ENCODE peak calls at places on chromosomes 2 and 18, in nine cellular contexts. B is colonic mucosa, J is uterus, P is psoas muscle, I is neural progenitor cell, T is small intestine, G is endothelial cell of umbilical vein, S is neuronal stem cell, F is left ventricle myocardium inferior. N is an unnamed sample.

GRCh38 chr18:36441872-36442271 is 144.4 kb downstream of the FHOD3 start:
- DNase-seq in P (no peak), S (no peak), I (no peak), T (no peak), J (no peak), F (no peak), G (peak; percentile 34), B (no peak), N (no peak)

GRCh38 chr18:58557013-58557435 is 71.9 kb downstream of the ALPK2 start:
- DNase-seq in F (peak; percentile 63), J (no peak), I (no peak), P (peak; percentile 55), B (no peak), T (no peak), G (no peak), S (no peak), N (no peak)

GRCh38 chr2:131445896-131446295 is 30.0 kb upstream of the TUBA3D start:
- DNase-seq in S (no peak), B (no peak), J (no peak), P (no peak), T (no peak), F (no peak), G (no peak), I (no peak), N (no peak)

GRCh38 chr2:98768765-98769476 is 38.0 kb upstream of the MGAT4A start:
- DNase-seq in J (no peak), P (no peak), T (no peak), G (peak; percentile 83), S (no peak), I (no peak), F (no peak), B (no peak), N (no peak)

GRCh38 chr2:24793752-24794477 is 690 bp downstream of the CENPO start:
- DNase-seq in G (peak; percentile 68), P (no peak), F (no peak), T (peak; percentile 12), S (peak; percentile 49), I (peak; percentile 78), B (peak; percentile 35), J (no peak), N (no peak)

GRCh38 chr2:233692648-233693047 is at the start of gene UGT1A6:
- DNase-seq in T (peak; percentile 56), G (no peak), B (no peak), F (no peak), S (no peak), I (no peak), P (no peak), J (no peak), N (no peak)

GRCh38 chr2:36290306-36290705 is 65.3 kb upstream of the CRIM1 start:
- DNase-seq in J (no peak), B (no peak), F (no peak), P (no peak), S (no peak), T (no peak), I (no peak), G (no peak), N (no peak)

GRCh38 chr18:79353238-79353637 is 42.5 kb upstream of the NFATC1 start:
- DNase-seq in S (no peak), I (peak; percentile 53), T (no peak), F (no peak), P (no peak), J (no peak), B (no peak), G (no peak), N (no peak)

GRCh38 chr2:70516596-70516995 is 37.0 kb downstream of the TGFA start:
- DNase-seq in I (no peak), P (no peak), F (no peak), T (no peak), G (no peak), J (no peak), B (no peak), S (no peak), N (no peak)

GRCh38 chr2:230819433-230819832 is 45.3 kb upstream of the ITM2C start:
- DNase-seq in T (no peak), B (no peak), S (no peak), J (no peak), F (no peak), P (no peak), I (no peak), G (no peak), N (no peak)

GRCh38 chr2:230811508-230811907 is 53.2 kb upstream of the ITM2C start:
- DNase-seq in T (no peak), I (no peak), S (no peak), B (no peak), G (no peak), J (no peak), F (no peak), P (no peak), N (no peak)

GRCh38 chr2:230812041-230812440 is 52.7 kb upstream of the ITM2C start:
- DNase-seq in P (no peak), S (no peak), T (no peak), G (no peak), B (no peak), F (no peak), I (no peak), J (no peak), N (no peak)

GRCh38 chr2:230816735-230817134 is 48.0 kb upstream of the ITM2C start:
- DNase-seq in P (no peak), G (no peak), J (no peak), T (no peak), B (no peak), F (peak; percentile 35), I (no peak), S (no peak), N (no peak)

DNA sequence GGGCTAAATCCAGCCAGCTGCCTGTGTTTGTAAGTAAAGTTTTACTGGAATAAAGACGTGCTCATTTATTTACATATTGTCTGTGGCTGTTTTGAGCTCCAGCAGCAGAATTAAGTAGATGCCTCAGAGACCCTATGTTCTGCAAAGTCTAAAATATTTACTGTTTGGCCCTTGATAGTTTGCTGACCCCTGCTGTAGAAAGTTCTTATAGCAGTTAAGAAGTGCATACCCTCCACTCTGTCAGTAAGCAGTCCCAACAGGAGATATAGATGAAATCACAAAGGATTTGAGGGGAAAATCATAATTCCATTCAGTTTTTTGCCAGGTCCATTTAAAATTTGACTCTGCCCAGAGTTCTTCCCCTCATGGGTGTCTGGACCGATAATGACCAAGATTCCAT is 50.1 kb upstream of the ITM2C start:
- DNase-seq in G (peak; percentile 35), J (no peak), F (no peak), P (no peak), T (no peak), S (no peak), B (no peak), I (peak; percentile 22), N (no peak)
- H3K36me3 ChIP-seq in G (peaks cover 21% of the 10 kb centered on the region), J (no peaks in the 10 kb centered on the region), F (peaks cover 68% of the 10 kb centered on the region), P (peaks cover 11% of the 10 kb centered on the region), T (peaks cover 17% of the 10 kb centered on the region), S (peaks cover 18% of the 10 kb centered on the region), B (peaks cover 10% of the 10 kb centered on the region), I (no peaks in the 10 kb centered on the region), N (peaks cover 38% of the 10 kb centered on the region)

DNA sequence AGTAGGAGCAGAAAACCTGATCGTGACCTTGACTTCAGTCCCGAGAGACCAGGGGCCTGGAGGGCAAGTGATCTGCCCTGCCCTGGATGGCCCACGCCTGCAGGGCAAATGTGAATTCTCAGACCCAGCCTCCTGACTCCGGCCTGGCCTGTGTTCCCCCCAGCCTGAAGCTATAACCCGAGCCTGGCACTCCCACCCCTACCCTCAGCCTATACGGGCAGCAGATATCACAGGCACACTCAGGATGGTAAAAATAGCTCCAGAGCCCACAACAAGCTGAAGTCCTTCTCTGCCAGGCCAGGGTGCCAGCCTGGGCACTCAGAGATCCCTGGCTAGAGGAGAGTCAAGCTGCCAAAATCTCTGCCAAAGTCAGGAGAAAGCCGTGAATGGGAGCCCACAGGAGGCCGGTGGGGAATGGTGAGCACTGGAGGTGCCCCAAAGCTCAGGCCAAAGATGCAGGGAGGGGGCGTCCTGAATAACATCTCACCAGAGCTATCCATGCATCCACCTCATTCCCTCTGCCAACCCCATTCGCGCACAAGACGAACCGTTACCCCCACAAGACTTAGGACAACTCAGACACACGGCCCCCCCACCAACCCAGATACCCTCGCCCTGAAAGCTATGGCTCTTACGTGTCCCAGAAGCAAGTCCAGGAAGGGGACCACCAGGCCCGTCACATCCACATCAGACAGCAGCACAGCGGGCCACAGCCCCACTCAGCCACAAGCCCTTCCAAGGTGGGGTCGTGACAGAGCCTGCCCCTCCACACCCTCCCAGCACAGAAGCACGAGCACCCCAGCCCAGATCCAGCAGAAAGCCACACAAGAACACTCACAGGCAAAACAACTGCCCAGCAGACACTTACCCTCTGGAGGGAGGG is 144.9 kb downstream of the TNS1 start:
- DNase-seq in P (peak; percentile 59), I (no peak), S (no peak), F (peak; percentile 71), G (no peak), B (no peak), T (no peak), J (no peak), N (no peak)
- H3K4me1 ChIP-seq in P (peaks cover 65% of the 10 kb centered on the region), I (peaks cover 11% of the 10 kb centered on the region), S (peaks cover 26% of the 10 kb centered on the region), F (peaks cover 96% of the 10 kb centered on the region), G (no peaks in the 10 kb centered on the region), B (no peaks in the 10 kb centered on the region), T (no peaks in the 10 kb centered on the region), J (peaks cover 41% of the 10 kb centered on the region), N (peaks cover 40% of the 10 kb centered on the region)

GRCh38 chr2:39934851-39935250 is 155.8 kb upstream of the THUMPD2 start:
- DNase-seq in P (no peak), B (no peak), I (no peak), G (no peak), F (no peak), J (no peak), T (no peak), S (no peak), N (no peak)

GRCh38 chr2:39929531-39929930 is 150.5 kb upstream of the THUMPD2 start:
- DNase-seq in B (no peak), F (no peak), T (no peak), S (no peak), I (no peak), J (no peak), P (no peak), G (no peak), N (no peak)

GRCh38 chr2:39933166-39933565 is 154.1 kb upstream of the THUMPD2 start:
- DNase-seq in S (no peak), J (no peak), F (no peak), I (no peak), G (no peak), P (no peak), T (no peak), B (no peak), N (no peak)

GRCh38 chr2:39932198-39932597 is 153.1 kb upstream of the THUMPD2 start:
- DNase-seq in P (no peak), F (no peak), T (no peak), B (no peak), I (no peak), J (no peak), S (no peak), G (no peak), N (no peak)

GRCh38 chr2:39930175-39930926 is 151.3 kb upstream of the THUMPD2 start:
- DNase-seq in T (no peak), B (no peak), P (no peak), G (no peak), J (no peak), F (no peak), I (no peak), S (no peak), N (no peak)
- H3K36me3 ChIP-seq in T (no peaks in the 10 kb centered on the region), B (no peaks in the 10 kb centered on the region), P (no peaks in the 10 kb centered on the region), G (no peaks in the 10 kb centered on the region), J (no peaks in the 10 kb centered on the region), F (no peaks in the 10 kb centered on the region), I (no peaks in the 10 kb centered on the region), S (no peaks in the 10 kb centered on the region), N (no peaks in the 10 kb centered on the region)

DNA sequence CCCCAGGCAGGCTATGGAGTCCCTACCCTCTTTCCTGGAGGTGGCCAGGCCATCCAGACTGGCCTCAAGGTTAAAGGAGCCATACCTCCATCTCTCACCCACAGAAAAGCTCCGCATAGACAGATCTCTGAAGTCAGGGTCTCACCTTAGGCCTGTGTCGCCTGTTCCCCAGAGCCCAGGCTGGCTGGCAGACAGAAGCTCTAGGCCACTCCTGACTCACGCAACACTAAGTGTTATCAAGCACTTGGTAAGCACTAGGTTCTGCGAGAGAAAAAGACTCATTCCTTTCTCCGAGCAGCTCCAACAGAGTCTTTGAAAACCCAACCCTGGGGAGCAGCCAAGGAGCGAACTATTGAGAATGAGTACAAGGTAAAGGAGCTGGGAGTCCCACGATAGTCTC is 6.1 kb downstream of the SMAD7 start:
- DNase-seq in G (no peak), S (no peak), P (no peak), I (no peak), J (peak; percentile 9), T (no peak), F (no peak), B (no peak), N (peak; percentile 67)
- H3K4me1 ChIP-seq in G (peaks cover 82% of the 10 kb centered on the region), S (peaks cover 27% of the 10 kb centered on the region), P (peaks cover 86% of the 10 kb centered on the region), I (peaks cover 41% of the 10 kb centered on the region), J (peaks cover 64% of the 10 kb centered on the region), T (peaks cover 22% of the 10 kb centered on the region), F (peaks cover 100% of the 10 kb centered on the region), B (peaks cover 43% of the 10 kb centered on the region), N (peaks cover 10% of the 10 kb centered on the region)

N was measured in lung.